ENCODE peak calls at places on chromosomes 13 and 19, in eight cellular contexts. B is AG08395; A is activated T-helper 2 cell treated with anti-CD3 and anti-CD28 coated beads, Interferon-gamma antibody, Interleukin-2, Interleukin-4, amounts not matched to agents 10 μg/mL and 5 μg/mL and 100 μg/mL, durations not matched to agents 14 hours and 24 hours and 36 hours; I is NCI-H1105; P is KG1; G is fibroblast of villous mesenchyme; Q is right cardiac atrium; D is anterior cingulate cortex. R is an unnamed sample.

GRCh38 chr13:39942901-39943273 is 287.4 kb downstream of the COG6 start:
- DNase-seq in P (peak), D (peak), A (peak), B (peak), Q (peak), I (peak), G (peak), R (peak)

GRCh38 chr13:110463876-110464510 is 97.5 kb downstream of the RAB20 start:
- DNase-seq in D (no peak), P (no peak), A (no peak), I (no peak), G (peak), Q (no peak), B (peak), R (no peak)

GRCh38 chr19:46944918-46945628 is 74.6 kb upstream of the NPAS1 start:
- DNase-seq in I (no peak), A (no peak), B (peak), D (peak), Q (peak), G (peak), P (no peak), R (no peak)

GRCh38 chr13:100301418-100301817 is 212.5 kb downstream of the PCCA start:
- DNase-seq in G (no peak), P (no peak), Q (no peak), B (no peak), D (no peak), A (no peak), I (peak), R (no peak)

GRCh38 chr19:40141546-40141945 is 49.7 kb upstream of the MAP3K10 start:
- DNase-seq in D (no peak), Q (no peak), B (no peak), I (no peak), P (no peak), G (no peak), A (no peak), R (no peak)

GRCh38 chr13:19634129-19634740 is 776 bp downstream of the MPHOSPH8 start:
- DNase-seq in B (peak), G (peak), D (no peak), Q (peak), I (no peak), A (no peak), P (no peak), R (no peak)

GRCh38 chr13:101452519-101453485 is at the start of gene ITGBL1:
- DNase-seq in G (peak), D (no peak), A (no peak), B (peak), Q (peak), I (no peak), P (no peak), R (no peak)

GRCh38 chr19:55459950-55460657 is 1.3 kb downstream of the ISOC2 start:
- DNase-seq in I (no peak), D (no peak), P (no peak), B (no peak), Q (no peak), A (no peak), G (peak), R (no peak)

GRCh38 chr19:11142528-11143171 is 12.9 kb downstream of the SPC24 start:
- DNase-seq in A (no peak), D (peak), G (peak), B (peak), I (no peak), P (no peak), Q (peak), R (no peak)

GRCh38 chr19:5395996-5396939 is 55.7 kb upstream of the PTPRS start:
- DNase-seq in Q (no peak), I (no peak), D (no peak), G (no peak), B (no peak), P (no peak), A (no peak), R (no peak)

GRCh38 chr19:9885077-9885552 is 50.0 kb downstream of the PIN1 start:
- DNase-seq in P (no peak), A (no peak), I (no peak), D (peak), Q (peak), B (peak), G (peak), R (no peak)

GRCh38 chr13:30346789-30347167 is 39.4 kb upstream of the KATNAL1 start:
- DNase-seq in D (no peak), P (no peak), A (no peak), I (no peak), G (no peak), B (no peak), Q (no peak), R (no peak)

GRCh38 chr13:36157475-36157874 is 26.3 kb upstream of the DCLK1 start:
- DNase-seq in I (no peak), Q (no peak), G (no peak), B (no peak), A (no peak), P (no peak), D (no peak), R (no peak)

GRCh38 chr13:100196380-100196779 is 107.5 kb downstream of the PCCA start:
- DNase-seq in A (no peak), B (no peak), P (no peak), G (no peak), Q (no peak), D (no peak), I (no peak), R (no peak)

GRCh38 chr19:39237200-39238184 is 7.3 kb downstream of the IFNL3 start:
- DNase-seq in A (peak), G (no peak), B (no peak), P (no peak), I (no peak), D (no peak), Q (peak), R (peak)

GRCh38 chr13:42996584-42996983 is 4.5 kb upstream of the EPSTI1 start:
- DNase-seq in G (peak), B (peak), Q (no peak), D (no peak), P (no peak), A (no peak), I (no peak), R (no peak)

GRCh38 chr19:17538684-17539287 is 16.7 kb upstream of the COLGALT1 start:
- DNase-seq in B (no peak), G (no peak), Q (no peak), A (no peak), I (no peak), D (no peak), P (no peak), R (no peak)

R was measured in GDM1.